ENCODE peak calls at places on chromosome 21, in four cellular contexts. One of them, this sample, is unnamed.
A peak's percentile ranks its signal among the peaks of the same experiment; 100 is the strongest.

GRCh38 chr21:26846036-26846931 is 1.1 kb upstream of the ADAMTS1 start:
- DNase-seq in H9: peak; percentile 81
- DNase-seq in IMR-90: peak; percentile 82
- DNase-seq in H1: peak; percentile 76
- DNase-seq in this sample: peak; percentile 88

GRCh38 chr21:32093758-32094463 is 184.9 kb downstream of the MIS18A start:
- DNase-seq in H9: no peak
- DNase-seq in IMR-90: no peak
- DNase-seq in H1: no peak
- DNase-seq in this sample: no peak

GRCh38 chr21:46661211-46661625 is 25.7 kb downstream of the PRMT2 start:
- DNase-seq in H9: peak; percentile 80
- DNase-seq in IMR-90: peak; percentile 82
- DNase-seq in H1: peak; percentile 82
- DNase-seq in this sample: peak; percentile 90

GRCh38 chr21:41130883-41131282 is 37.1 kb upstream of the BACE2 start:
- DNase-seq in H9: no peak
- DNase-seq in IMR-90: no peak
- DNase-seq in H1: no peak
- DNase-seq in this sample: no peak

GRCh38 chr21:32826317-32827167 is 55.0 kb upstream of the PAXBP1 start:
- DNase-seq in H9: peak; percentile 57
- DNase-seq in IMR-90: peak; percentile 63
- DNase-seq in H1: no peak
- DNase-seq in this sample: peak; percentile 73

GRCh38 chr21:31656199-31657095 is 3.0 kb upstream of the SOD1 start:
- DNase-seq in H9: no peak
- DNase-seq in IMR-90: peak; percentile 47
- DNase-seq in H1: no peak
- DNase-seq in this sample: no peak

GRCh38 chr21:20551939-20552338 is 446.3 kb upstream of the NCAM2 start:
- DNase-seq in H9: no peak
- DNase-seq in IMR-90: no peak
- DNase-seq in H1: no peak
- DNase-seq in this sample: peak; percentile 2

GRCh38 chr21:39503138-39503762 is 51.5 kb downstream of the SH3BGR start:
- DNase-seq in H9: no peak
- DNase-seq in IMR-90: no peak
- DNase-seq in H1: no peak
- DNase-seq in this sample: no peak

GRCh38 chr21:33021667-33022066 is 4.1 kb upstream of the OLIG2 start:
- DNase-seq in H9: no peak
- DNase-seq in IMR-90: no peak
- DNase-seq in H1: peak; percentile 41
- DNase-seq in this sample: no peak

GRCh38 chr21:38841472-38841871 is 35.7 kb downstream of the ETS2 start:
- DNase-seq in H9: no peak
- DNase-seq in IMR-90: no peak
- DNase-seq in H1: no peak
- DNase-seq in this sample: no peak

GRCh38 chr21:39911286-39911685 is 44.0 kb downstream of the PCP4 start:
- DNase-seq in H9: no peak
- DNase-seq in IMR-90: no peak
- DNase-seq in H1: no peak
- DNase-seq in this sample: peak; percentile 43

GRCh38 chr21:29219165-29219770 is 79.5 kb upstream of the BACH1 start:
- DNase-seq in H9: no peak
- DNase-seq in IMR-90: peak; percentile 47
- DNase-seq in H1: no peak
- DNase-seq in this sample: no peak

DNA sequence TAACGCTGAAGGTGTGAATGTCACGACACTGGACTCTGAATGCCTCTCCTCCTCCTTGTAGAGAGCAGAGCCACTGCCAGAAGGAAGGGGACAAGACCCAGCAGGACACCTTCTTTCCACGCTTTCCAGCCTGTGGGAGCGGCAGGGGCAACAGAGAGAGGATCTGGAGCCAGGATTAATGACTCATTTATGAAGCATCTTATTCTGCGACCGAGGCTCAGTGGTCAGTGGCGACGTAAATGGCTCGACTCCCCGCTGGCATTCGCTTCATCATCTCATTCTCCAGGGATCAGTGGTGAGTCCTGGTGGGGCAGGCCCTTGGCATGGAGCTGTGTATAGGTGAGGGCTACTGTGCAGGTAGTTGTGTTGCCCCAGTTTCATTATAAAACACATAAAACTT is 4.6 kb downstream of the SLC37A1 start:
- DNase-seq in H9: no peak
- DNase-seq in IMR-90: peak; percentile 28
- DNase-seq in H1: no peak
- DNase-seq in this sample: peak; percentile 47
- H3K18ac ChIP-seq in H9: no peak overlapping the region
- H3K18ac ChIP-seq in IMR-90: no peak overlapping the region
- H3K18ac ChIP-seq in H1: no peak overlapping the region
- H3K18ac ChIP-seq in this sample: no peak overlapping the region

GRCh38 chr21:45097827-45098387 is 23.5 kb downstream of the ADARB1 start:
- DNase-seq in H9: no peak
- DNase-seq in IMR-90: no peak
- DNase-seq in H1: no peak
- DNase-seq in this sample: no peak
- H4K5ac ChIP-seq in H9: no peak overlapping the region
- H4K5ac ChIP-seq in IMR-90: no peak overlapping the region
- H4K5ac ChIP-seq in H1: no peak overlapping the region
- H4K5ac ChIP-seq in this sample: no peak overlapping the region

GRCh38 chr21:37367758-37368535 is 1.4 kb downstream of the DYRK1A start:
- DNase-seq in H9: no peak
- DNase-seq in IMR-90: peak; percentile 35
- DNase-seq in H1: peak; percentile 61
- DNase-seq in this sample: peak; percentile 69
- H3K18ac ChIP-seq in H9: peak overlapping the region; percentile 94
- H3K18ac ChIP-seq in IMR-90: peak overlapping the region; percentile 69
- H3K18ac ChIP-seq in H1: peak overlapping the region; percentile 80
- H3K18ac ChIP-seq in this sample: peak overlapping the region; percentile 100

DNA sequence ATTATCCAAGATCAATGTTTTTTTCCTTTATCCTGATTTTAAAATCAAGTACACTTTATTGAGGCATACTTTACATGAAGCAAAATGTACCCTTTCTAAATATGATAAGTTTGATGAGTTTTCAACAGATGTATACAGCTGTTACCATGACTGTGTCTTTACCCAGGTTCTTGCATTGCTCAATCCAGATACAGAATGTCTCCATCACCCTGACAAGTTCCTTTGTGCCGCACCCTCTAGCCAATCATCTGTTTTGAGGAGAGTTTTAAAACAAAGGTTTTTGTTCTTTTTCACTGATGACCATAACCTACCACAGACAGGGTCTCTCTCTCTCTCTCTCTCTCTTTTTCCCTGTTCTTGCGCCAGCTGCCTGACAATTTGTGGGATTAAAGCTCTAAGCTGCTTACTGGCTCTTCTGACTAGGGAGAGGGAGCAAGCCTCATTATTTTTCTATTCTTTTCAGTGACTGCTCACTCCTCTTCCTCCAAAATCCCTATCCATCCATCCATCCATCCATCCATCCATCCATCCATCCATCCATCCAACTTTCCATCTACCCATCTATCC is 1.2 kb upstream of the KCNE1 start:
- DNase-seq in H9: no peak
- DNase-seq in IMR-90: no peak
- DNase-seq in H1: no peak
- DNase-seq in this sample: no peak
- H4K5ac ChIP-seq in H9: no peak overlapping the region
- H4K5ac ChIP-seq in IMR-90: no peak overlapping the region
- H4K5ac ChIP-seq in H1: no peak overlapping the region
- H4K5ac ChIP-seq in this sample: no peak overlapping the region

This sample was measured in mesendoderm.